ENCODE peak calls at places on chromosomes 4 and X, in six cellular contexts. U, Q, X, E, B and C are unnamed samples.

GRCh38 chr4:107993969-107994368 is 4.3 kb downstream of the HADH start:
- DNase-seq in U (no peak), Q (no peak), X (no peak), E (no peak), B (peak; percentile 54), C (no peak)

GRCh38 chrX:73563740-73564073 is 710 bp downstream of the CHIC1 start:
- DNase-seq in U (no peak), Q (no peak), X (no peak), E (no peak), B (peak; percentile 43), C (no peak)

GRCh38 chr4:14850374-14851097 is 151.7 kb upstream of the CPEB2 start:
- DNase-seq in U (no peak), Q (no peak), X (no peak), E (no peak), B (no peak), C (no peak)

GRCh38 chrX:115952417-115953092 is 218.0 kb upstream of the AGTR2 start:
- DNase-seq in U (no peak), Q (no peak), X (no peak), E (no peak), B (no peak), C (no peak)

GRCh38 chrX:106752101-106752678 is 25.7 kb downstream of the RNF128 start:
- DNase-seq in U (no peak), Q (no peak), X (no peak), E (no peak), B (peak; percentile 0), C (no peak)

GRCh38 chrX:115112411-115112810 is 76.8 kb upstream of the RBMXL3 start:
- DNase-seq in U (no peak), Q (no peak), X (no peak), E (no peak), B (no peak), C (no peak)

GRCh38 chr4:55255171-55255570 is 90.9 kb upstream of the SRD5A3 start:
- DNase-seq in U (no peak), Q (no peak), X (no peak), E (no peak), B (no peak), C (no peak)

GRCh38 chr4:105061136-105061696 is 85.5 kb upstream of the TET2 start:
- DNase-seq in U (no peak), Q (no peak), X (no peak), E (no peak), B (peak; percentile 83), C (no peak)

GRCh38 chrX:74419861-74420193 is 1.5 kb upstream of the SLC16A2 start:
- DNase-seq in U (no peak), Q (no peak), X (no peak), E (no peak), B (no peak), C (no peak)

GRCh38 chrX:54288989-54289388 is 68.9 kb downstream of the WNK3 start:
- DNase-seq in U (no peak), Q (no peak), X (no peak), E (no peak), B (no peak), C (no peak)

GRCh38 chrX:65601126-65601525 is 66.3 kb upstream of the MSN start:
- DNase-seq in U (no peak), Q (no peak), X (no peak), E (no peak), B (no peak), C (no peak)

GRCh38 chr4:84050014-84050413 is 449.1 kb downstream of the NKX6-1 start:
- DNase-seq in U (no peak), Q (no peak), X (no peak), E (no peak), B (no peak), C (no peak)

GRCh38 chr4:69056921-69057562 is 39.2 kb upstream of the UGT2B7 start:
- DNase-seq in U (no peak), Q (no peak), X (no peak), E (no peak), B (peak; percentile 49), C (no peak)

GRCh38 chrX:55750256-55750655 is 32.7 kb downstream of the RRAGB start:
- DNase-seq in U (no peak), Q (no peak), X (no peak), E (no peak), B (no peak), C (no peak)

GRCh38 chr4:13541720-13542576 is 2.4 kb downstream of the NKX3-2 start:
- DNase-seq in U (peak; percentile 50), Q (no peak), X (no peak), E (no peak), B (peak; percentile 50), C (no peak)

GRCh38 chr4:10180927-10181744 is 64.5 kb upstream of the WDR1 start:
- DNase-seq in U (no peak), Q (no peak), X (no peak), E (no peak), B (peak; percentile 49), C (no peak)

GRCh38 chr4:172601195-172601594 is 567.4 kb upstream of the GALNT7 start:
- DNase-seq in U (no peak), Q (no peak), X (no peak), E (no peak), B (no peak), C (no peak)

GRCh38 chr4:121156822-121157769 is 7.0 kb downstream of the TNIP3 start:
- DNase-seq in U (peak; percentile 25), Q (no peak), X (peak; percentile 77), E (peak; percentile 48), B (no peak), C (no peak)

GRCh38 chr4:102717448-102718092 is 43.2 kb downstream of the MANBA start:
- DNase-seq in U (no peak), Q (no peak), X (no peak), E (no peak), B (no peak), C (no peak)

GRCh38 chr4:32172761-32173160 is 1452.6 kb downstream of the PCDH7 start:
- DNase-seq in U (no peak), Q (no peak), X (no peak), E (no peak), B (no peak), C (no peak)

GRCh38 chr4:73208376-73208775 is 50.2 kb downstream of the ANKRD17 start:
- DNase-seq in U (no peak), Q (no peak), X (no peak), E (no peak), B (no peak), C (no peak)

GRCh38 chrX:110853610-110854009 is 58.0 kb upstream of the CHRDL1 start:
- DNase-seq in U (no peak), Q (peak; percentile 12), X (no peak), E (peak; percentile 13), B (peak; percentile 2), C (no peak)
- TF ChIP-seq CTCF in U (peak; percentile 58), Q (peak; percentile 39), X (peak; percentile 21), E (peak; percentile 63), B (no peak), C (peak; percentile 3)

GRCh38 chr4:138553001-138553845 is 311.1 kb upstream of the SLC7A11 start:
- DNase-seq in U (no peak), Q (no peak), X (no peak), E (no peak), B (no peak), C (no peak)

GRCh38 chr4:138560448-138560847 is 318.3 kb upstream of the SLC7A11 start:
- DNase-seq in U (no peak), Q (no peak), X (no peak), E (no peak), B (no peak), C (no peak)

GRCh38 chr4:138558886-138559285 is 316.7 kb upstream of the SLC7A11 start:
- DNase-seq in U (no peak), Q (no peak), X (no peak), E (no peak), B (no peak), C (no peak)

GRCh38 chr4:138555107-138555506 is 313.0 kb upstream of the SLC7A11 start:
- DNase-seq in U (no peak), Q (no peak), X (no peak), E (no peak), B (no peak), C (no peak)

GRCh38 chr4:138555584-138555983 is 313.4 kb upstream of the SLC7A11 start:
- DNase-seq in U (no peak), Q (no peak), X (no peak), E (peak; percentile 11), B (peak; percentile 41), C (no peak)
- TF ChIP-seq CTCF in U (peak; percentile 41), Q (no peak), X (no peak), E (peak; percentile 46), B (peak; percentile 34), C (peak; percentile 22)

DNA sequence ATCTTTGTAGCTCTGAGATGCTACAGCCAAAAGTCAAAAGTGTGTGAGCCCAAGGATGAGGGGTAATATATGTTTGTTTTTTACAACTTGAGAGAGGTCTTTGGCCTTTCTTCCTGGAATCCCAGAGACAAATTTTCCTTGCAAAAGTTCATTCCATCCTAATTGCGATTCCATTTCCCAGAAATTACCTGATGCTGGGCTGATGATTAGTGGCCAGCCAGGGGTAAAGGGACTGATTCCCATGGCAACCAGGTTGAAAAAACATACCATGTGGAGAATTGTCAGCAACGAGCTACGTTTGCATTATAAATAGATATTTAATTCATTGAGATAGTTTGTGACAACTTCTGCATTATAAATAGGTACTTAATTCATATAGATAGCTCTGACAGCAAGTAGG is 17.8 kb downstream of the IGSF1 start:
- DNase-seq in U (no peak), Q (no peak), X (no peak), E (no peak), B (no peak), C (no peak)
- TF ChIP-seq CTCF in U (no peak), Q (no peak), X (no peak), E (no peak), B (no peak), C (no peak)

GRCh38 chrX:1210844-1211243 is 1.6 kb downstream of the CRLF2 start:
- DNase-seq in U (no peak), Q (no peak), X (no peak), E (no peak), B (no peak), C (no peak)

GRCh38 chrX:1202251-1202650 is 10.2 kb downstream of the CRLF2 start:
- DNase-seq in U (no peak), Q (no peak), X (no peak), E (no peak), B (no peak), C (no peak)

GRCh38 chrX:1207496-1208025 is 4.9 kb downstream of the CRLF2 start:
- DNase-seq in U (no peak), Q (no peak), X (no peak), E (no peak), B (peak; percentile 52), C (no peak)

DNA sequence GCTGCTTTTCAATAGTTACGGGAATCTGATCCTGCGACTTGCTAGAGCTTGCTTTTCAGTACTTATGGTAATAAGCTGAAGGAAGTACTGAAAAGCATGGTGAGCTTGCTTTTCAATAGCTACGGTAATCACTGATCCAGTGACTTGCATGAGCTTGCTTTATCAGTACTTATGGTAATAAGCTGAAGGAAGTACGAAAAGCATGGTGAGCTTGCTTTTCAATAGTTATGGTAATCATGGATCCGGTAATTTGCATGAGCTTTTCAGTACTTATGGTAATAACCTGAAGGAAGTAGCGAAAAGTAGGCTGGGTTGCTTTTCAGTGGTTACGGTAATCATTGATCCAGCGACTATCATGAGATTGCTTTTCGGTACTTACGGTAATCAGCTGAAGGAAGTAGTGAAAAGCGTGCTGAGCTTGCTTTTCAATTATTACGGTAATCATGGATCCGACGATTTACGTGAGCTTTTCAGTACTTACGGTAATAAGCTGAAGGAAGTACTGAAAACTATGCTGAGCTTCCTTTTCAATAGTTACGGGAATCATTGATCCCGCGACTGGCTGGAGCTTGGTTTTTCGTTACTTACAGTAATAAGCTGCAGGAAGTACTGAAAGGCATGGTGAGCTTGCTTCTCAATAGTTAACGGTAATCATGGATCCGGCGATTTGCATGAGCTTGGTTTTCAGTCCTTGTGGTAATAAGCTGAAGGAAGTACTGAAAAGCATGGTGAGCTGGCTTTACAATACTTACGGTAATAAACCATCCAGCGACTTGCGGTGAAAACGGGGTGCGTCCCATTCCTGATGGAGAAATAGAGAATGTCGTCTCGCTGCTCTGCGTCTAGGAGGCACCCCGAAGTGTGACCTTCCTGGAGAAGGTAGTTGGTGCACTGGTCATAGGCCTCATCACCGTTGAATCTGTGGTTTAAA is 6.5 kb downstream of the CRLF2 start:
- DNase-seq in U (no peak), Q (no peak), X (no peak), E (peak; percentile 43), B (peak; percentile 83), C (no peak)
- TF ChIP-seq CTCF in U (no peak), Q (no peak), X (no peak), E (no peak), B (no peak), C (no peak)